ENCODE peak calls at places on chromosomes 16 and 17, in ten cellular contexts. R is bronchial epithelial cell, Z is lower leg skin, S is osteocyte, G is Calu3, A is SK-N-SH, I is thoracic aorta, J is fibroblast of mammary gland, L is lower lobe of right lung, B is AG09309. E is an unnamed sample.

GRCh38 chr17:77280304-77280910 is 139.6 kb downstream of the SEC14L1 start:
- DNase-seq in L (no peak), A (peak; percentile 33), S (no peak), G (peak; percentile 47), Z (peak; percentile 19), B (peak; percentile 47), J (peak; percentile 80), I (no peak), R (peak; percentile 95), E (no peak)

GRCh38 chr16:65757064-65757463 is 609.4 kb upstream of the CDH5 start:
- DNase-seq in G (no peak), B (no peak), J (no peak), S (no peak), A (no peak), R (no peak), I (no peak), L (no peak), Z (no peak), E (no peak)

GRCh38 chr16:53457670-53458069 is 23.4 kb downstream of the RBL2 start:
- DNase-seq in J (no peak), Z (no peak), G (no peak), I (no peak), S (no peak), L (no peak), A (no peak), B (no peak), R (no peak), E (peak; percentile 84)

GRCh38 chr17:43042025-43042424 is 17.0 kb downstream of the RND2 start:
- DNase-seq in R (no peak), S (no peak), A (no peak), L (no peak), G (no peak), J (no peak), I (no peak), B (no peak), Z (no peak), E (no peak)

GRCh38 chr17:46202482-46202881 is 9.3 kb upstream of the KANSL1 start:
- DNase-seq in R (no peak), J (no peak), A (no peak), Z (no peak), I (no peak), G (no peak), L (no peak), B (no peak), S (no peak), E (no peak)

GRCh38 chr16:53872248-53873221 is 168.6 kb downstream of the FTO start:
- DNase-seq in A (no peak), R (peak; percentile 74), Z (no peak), G (no peak), I (no peak), J (peak; percentile 89), B (peak; percentile 68), L (no peak), S (no peak), E (no peak)

GRCh38 chr17:16351831-16352230 is 1.4 kb downstream of the CENPV start:
- DNase-seq in I (no peak), G (no peak), Z (no peak), L (no peak), J (peak; percentile 52), S (no peak), R (peak; percentile 27), B (no peak), A (no peak), E (no peak)

GRCh38 chr16:56589141-56590039 is at the start of gene MT3:
- DNase-seq in G (no peak), R (no peak), I (no peak), J (no peak), B (no peak), A (peak; percentile 64), L (no peak), Z (no peak), S (no peak), E (peak; percentile 68)

DNA sequence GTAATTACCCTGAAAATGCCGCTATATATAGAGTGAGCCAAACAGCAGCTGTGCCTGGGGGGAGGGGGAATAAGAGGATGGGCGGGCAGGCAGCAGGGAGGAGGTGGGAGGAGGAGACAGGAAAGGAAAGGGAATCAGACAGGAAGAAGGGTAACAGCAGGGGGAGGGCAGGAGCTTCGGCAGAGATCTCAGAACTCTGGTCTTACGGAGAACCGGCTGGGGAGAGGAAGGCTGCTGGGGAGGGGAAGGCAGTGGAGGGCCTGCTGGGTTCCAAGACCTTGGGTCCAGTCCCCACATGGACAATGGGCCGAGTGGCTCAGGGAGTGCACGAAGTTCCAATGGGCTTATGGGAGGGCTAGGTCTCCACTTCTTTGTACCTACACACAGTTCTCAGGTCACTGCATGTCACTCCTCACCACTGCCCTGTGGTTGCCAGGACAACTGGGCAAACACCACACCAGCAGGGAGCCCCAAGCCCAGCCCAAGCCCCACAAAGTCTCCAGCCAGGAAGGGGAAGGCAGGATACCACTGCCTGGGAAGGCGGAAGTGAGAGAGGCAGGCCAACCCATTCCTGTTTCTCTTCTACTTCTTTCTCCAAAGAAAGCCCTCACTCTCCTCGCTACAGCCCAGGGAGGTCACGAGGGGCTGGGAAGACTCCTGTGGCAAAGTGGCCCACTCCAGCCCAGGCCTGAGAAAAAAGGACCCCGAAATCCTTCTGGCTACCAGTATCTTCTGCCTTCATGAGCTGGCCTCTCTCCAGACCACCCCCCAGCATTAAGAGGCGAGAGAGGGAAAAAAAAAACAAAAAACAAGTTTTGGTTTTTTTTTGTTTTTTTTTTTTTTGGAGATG is 25.3 kb downstream of the G6PC3 start:
- DNase-seq in Z (peak; percentile 47), L (peak; percentile 71), R (peak; percentile 81), J (peak; percentile 91), A (peak; percentile 85), S (peak; percentile 95), G (peak; percentile 71), I (no peak), B (peak; percentile 70), E (no peak)
- TF ChIP-seq CTCF in Z (no peak), L (no peak), R (peak; percentile 28), J (peak; percentile 30), A (peak; percentile 33), S (peak; percentile 39), G (no peak), I (no peak), B (peak; percentile 32), E (no peak)

GRCh38 chr16:23152386-23153178 is 3.3 kb upstream of the USP31 start:
- DNase-seq in G (no peak), R (peak; percentile 82), L (no peak), A (no peak), B (no peak), S (peak; percentile 53), I (no peak), J (no peak), Z (no peak), E (no peak)

GRCh38 chr16:23156946-23157460 is 7.8 kb upstream of the USP31 start:
- DNase-seq in J (no peak), A (no peak), I (no peak), Z (no peak), G (no peak), R (no peak), S (peak; percentile 4), L (no peak), B (no peak), E (no peak)

GRCh38 chr16:23158114-23158513 is 8.9 kb upstream of the USP31 start:
- DNase-seq in L (no peak), I (no peak), J (no peak), Z (no peak), B (no peak), S (peak; percentile 23), R (no peak), A (no peak), G (no peak), E (no peak)

GRCh38 chr16:23156110-23156509 is 6.9 kb upstream of the USP31 start:
- DNase-seq in G (no peak), I (no peak), B (no peak), S (no peak), L (no peak), A (no peak), Z (no peak), R (no peak), J (no peak), E (no peak)

GRCh38 chr16:23155445-23156049 is 6.3 kb upstream of the USP31 start:
- DNase-seq in A (no peak), J (peak; percentile 22), I (no peak), R (no peak), L (no peak), Z (no peak), G (peak; percentile 21), S (peak; percentile 15), B (no peak), E (peak; percentile 13)
- TF ChIP-seq CTCF in A (peak; percentile 36), J (peak; percentile 49), I (no peak), R (peak; percentile 41), L (peak; percentile 25), Z (no peak), G (peak; percentile 16), S (peak; percentile 39), B (peak; percentile 40), E (peak; percentile 38)

DNA sequence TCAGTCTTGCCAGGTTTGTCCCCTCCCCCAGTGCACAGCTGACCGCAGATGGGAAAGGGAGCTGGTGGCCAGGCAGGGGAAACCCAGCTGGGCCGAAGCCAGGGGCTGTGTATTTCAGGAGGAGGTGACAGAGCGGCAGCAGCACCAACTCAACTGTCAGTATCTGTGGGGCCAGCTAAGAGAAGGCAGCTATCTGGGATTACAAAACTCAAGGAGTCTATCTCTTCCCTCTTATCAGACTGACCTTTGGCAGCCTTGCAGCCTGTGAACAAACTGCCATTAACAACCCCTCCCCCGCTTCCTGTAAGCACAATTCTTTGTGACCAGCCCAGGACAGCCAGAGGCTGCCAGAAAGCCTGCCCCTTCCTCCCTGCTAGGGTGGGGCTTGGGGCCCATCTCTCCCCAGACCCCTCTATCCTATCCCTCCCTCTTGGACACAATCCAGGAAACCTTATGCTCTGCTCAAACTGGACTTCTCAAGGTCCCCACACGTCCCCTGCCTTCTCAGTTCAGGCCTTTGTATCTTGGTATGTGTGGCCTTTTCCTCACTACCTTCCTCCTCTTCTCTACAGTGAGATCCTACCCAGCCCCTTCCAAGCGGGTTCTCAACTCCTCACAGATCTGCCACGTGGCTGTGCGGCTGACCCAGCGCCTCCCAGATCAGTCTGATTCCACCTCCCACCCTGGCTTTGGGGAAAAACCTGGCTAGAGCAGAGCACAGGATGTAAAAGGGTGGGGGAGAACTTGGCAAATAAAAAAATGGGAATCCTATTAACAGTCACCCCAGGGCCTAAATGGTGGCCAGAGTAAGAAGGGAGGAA is 10.5 kb downstream of the ST3GAL2 start:
- DNase-seq in I (peak; percentile 80), J (peak; percentile 93), B (peak; percentile 71), A (peak; percentile 85), S (peak; percentile 91), Z (peak; percentile 53), G (peak; percentile 94), L (peak; percentile 90), R (peak; percentile 85), E (peak; percentile 83)
- TF ChIP-seq CTCF in I (no peak), J (no peak), B (no peak), A (no peak), S (no peak), Z (no peak), G (no peak), L (no peak), R (no peak), E (no peak)

DNA sequence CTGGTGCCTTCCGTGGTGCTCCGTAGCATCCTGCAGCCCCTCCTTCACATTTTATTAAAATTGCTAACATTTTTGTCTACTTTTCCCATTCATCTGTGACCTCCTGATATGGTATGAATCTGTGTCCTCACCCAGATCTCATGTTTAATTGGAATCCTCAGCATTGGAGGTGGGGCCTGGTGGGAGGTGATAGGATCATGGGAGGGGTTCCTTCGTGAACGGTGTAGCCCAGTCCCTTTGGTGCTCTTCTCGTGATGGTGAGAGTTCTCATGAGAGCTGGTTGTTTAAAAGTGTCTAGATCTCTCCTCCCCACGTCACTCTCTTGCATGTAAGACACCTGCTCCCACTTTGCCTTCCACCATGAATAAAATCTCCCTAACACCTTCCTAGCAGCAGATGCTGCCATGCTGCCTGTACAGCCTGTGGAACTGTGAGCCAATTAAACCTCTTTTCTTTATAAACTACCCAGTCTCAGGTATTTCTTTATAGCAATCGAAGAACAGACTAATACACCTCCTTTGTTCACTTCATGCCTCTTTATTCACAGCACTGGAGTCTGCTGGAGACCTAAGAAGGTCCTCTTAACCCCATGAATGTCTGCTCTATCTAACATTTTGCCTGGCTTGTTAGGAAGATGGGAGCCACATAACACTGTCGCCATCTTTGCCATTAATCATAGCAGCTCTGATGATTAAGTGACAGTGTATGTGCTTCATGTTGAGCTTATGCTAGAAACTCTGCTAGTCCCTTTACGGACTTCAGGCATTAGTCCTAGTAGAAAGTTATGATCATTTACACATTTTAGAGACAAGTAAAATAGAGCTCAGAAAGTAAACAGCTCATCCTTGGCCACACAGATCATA is 377.7 kb upstream of the MAF start:
- DNase-seq in A (no peak), B (no peak), L (no peak), J (no peak), G (no peak), R (no peak), Z (no peak), S (no peak), I (no peak), E (no peak)
- TF ChIP-seq CTCF in A (no peak), B (no peak), L (no peak), J (no peak), G (no peak), R (no peak), Z (no peak), S (no peak), I (no peak), E (no peak)

E was measured in activated CD8-positive, alpha-beta T cell treated with anti-CD3 and anti-CD28 coated beads for 36 hours.